ENCODE peak calls at places on chromosomes 16 and 17, in nine cellular contexts. One of them, this sample, is unnamed.

GRCh38 chr16:28823291-28823718 is 506 bp downstream of the ATXN2L start:
- DNase-seq in GM12878: no peak
- DNase-seq in stomach: no peak
- DNase-seq in A549: no peak
- DNase-seq in tibial nerve: no peak
- DNase-seq in sigmoid colon: no peak
- DNase-seq in esophagus muscularis mucosa: no peak
- DNase-seq in ovary: no peak
- DNase-seq in K562: no peak
- DNase-seq in this sample: no peak

GRCh38 chr17:16214190-16215001 is 938 bp downstream of the NCOR1 start:
- DNase-seq in stomach: no peak
- DNase-seq in A549: no peak
- DNase-seq in sigmoid colon: no peak
- DNase-seq in GM12878: no peak
- DNase-seq in K562: no peak
- DNase-seq in esophagus muscularis mucosa: no peak
- DNase-seq in ovary: no peak
- DNase-seq in tibial nerve: no peak
- DNase-seq in this sample: no peak

GRCh38 chr17:43015579-43015978 is 6.6 kb downstream of the VAT1 start:
- DNase-seq in A549: no peak
- DNase-seq in esophagus muscularis mucosa: no peak
- DNase-seq in ovary: no peak
- DNase-seq in tibial nerve: no peak
- DNase-seq in stomach: no peak
- DNase-seq in K562: no peak
- DNase-seq in GM12878: no peak
- DNase-seq in sigmoid colon: peak; percentile 80
- DNase-seq in this sample: no peak

GRCh38 chr17:14922421-14922820 is 342.7 kb downstream of the PMP22 start:
- DNase-seq in GM12878: no peak
- DNase-seq in tibial nerve: no peak
- DNase-seq in A549: no peak
- DNase-seq in sigmoid colon: no peak
- DNase-seq in esophagus muscularis mucosa: no peak
- DNase-seq in K562: no peak
- DNase-seq in ovary: no peak
- DNase-seq in stomach: no peak
- DNase-seq in this sample: no peak

GRCh38 chr17:80101160-80101945 is at the start of gene GAA:
- DNase-seq in stomach: peak; percentile 87
- DNase-seq in ovary: peak; percentile 85
- DNase-seq in GM12878: peak; percentile 28
- DNase-seq in tibial nerve: peak; percentile 69
- DNase-seq in esophagus muscularis mucosa: no peak
- DNase-seq in sigmoid colon: peak; percentile 93
- DNase-seq in K562: peak; percentile 97
- DNase-seq in A549: peak; percentile 91
- DNase-seq in this sample: peak; percentile 88

GRCh38 chr17:2841606-2842005 is 45.4 kb downstream of the RAP1GAP2 start:
- DNase-seq in stomach: no peak
- DNase-seq in tibial nerve: no peak
- DNase-seq in K562: no peak
- DNase-seq in A549: no peak
- DNase-seq in ovary: no peak
- DNase-seq in sigmoid colon: no peak
- DNase-seq in esophagus muscularis mucosa: no peak
- DNase-seq in GM12878: no peak
- DNase-seq in this sample: no peak

GRCh38 chr17:32298721-32299578 is 33.3 kb downstream of the RHBDL3 start:
- DNase-seq in ovary: no peak
- DNase-seq in sigmoid colon: no peak
- DNase-seq in A549: no peak
- DNase-seq in K562: no peak
- DNase-seq in esophagus muscularis mucosa: no peak
- DNase-seq in tibial nerve: no peak
- DNase-seq in stomach: no peak
- DNase-seq in GM12878: no peak
- DNase-seq in this sample: no peak

GRCh38 chr16:35559911-35560636 is 2100.7 kb downstream of the TP53TG3F start:
- DNase-seq in K562: no peak
- DNase-seq in A549: no peak
- DNase-seq in sigmoid colon: no peak
- DNase-seq in ovary: no peak
- DNase-seq in esophagus muscularis mucosa: no peak
- DNase-seq in GM12878: no peak
- DNase-seq in stomach: no peak
- DNase-seq in tibial nerve: no peak
- DNase-seq in this sample: no peak

GRCh38 chr17:45384800-45385262 is 47.8 kb downstream of the ARHGAP27 start:
- DNase-seq in K562: no peak
- DNase-seq in A549: no peak
- DNase-seq in GM12878: no peak
- DNase-seq in ovary: no peak
- DNase-seq in tibial nerve: no peak
- DNase-seq in sigmoid colon: peak; percentile 66
- DNase-seq in esophagus muscularis mucosa: no peak
- DNase-seq in stomach: no peak
- DNase-seq in this sample: no peak

GRCh38 chr17:36939059-36939943 is 2.0 kb downstream of the LHX1 start:
- DNase-seq in A549: no peak
- DNase-seq in sigmoid colon: no peak
- DNase-seq in stomach: no peak
- DNase-seq in ovary: no peak
- DNase-seq in K562: no peak
- DNase-seq in tibial nerve: no peak
- DNase-seq in GM12878: no peak
- DNase-seq in esophagus muscularis mucosa: no peak
- DNase-seq in this sample: no peak

GRCh38 chr17:36941265-36942021 is 4.2 kb downstream of the LHX1 start:
- DNase-seq in A549: no peak
- DNase-seq in GM12878: no peak
- DNase-seq in sigmoid colon: no peak
- DNase-seq in tibial nerve: no peak
- DNase-seq in stomach: no peak
- DNase-seq in esophagus muscularis mucosa: no peak
- DNase-seq in K562: no peak
- DNase-seq in ovary: no peak
- DNase-seq in this sample: no peak

GRCh38 chr17:36939944-36940312 is 2.7 kb downstream of the LHX1 start:
- DNase-seq in stomach: no peak
- DNase-seq in A549: no peak
- DNase-seq in K562: no peak
- DNase-seq in sigmoid colon: no peak
- DNase-seq in esophagus muscularis mucosa: no peak
- DNase-seq in ovary: no peak
- DNase-seq in GM12878: no peak
- DNase-seq in tibial nerve: no peak
- DNase-seq in this sample: no peak

GRCh38 chr17:36942031-36942599 is 4.8 kb downstream of the LHX1 start:
- DNase-seq in GM12878: no peak
- DNase-seq in A549: no peak
- DNase-seq in K562: no peak
- DNase-seq in esophagus muscularis mucosa: no peak
- DNase-seq in tibial nerve: no peak
- DNase-seq in sigmoid colon: no peak
- DNase-seq in ovary: no peak
- DNase-seq in stomach: no peak
- DNase-seq in this sample: no peak

DNA sequence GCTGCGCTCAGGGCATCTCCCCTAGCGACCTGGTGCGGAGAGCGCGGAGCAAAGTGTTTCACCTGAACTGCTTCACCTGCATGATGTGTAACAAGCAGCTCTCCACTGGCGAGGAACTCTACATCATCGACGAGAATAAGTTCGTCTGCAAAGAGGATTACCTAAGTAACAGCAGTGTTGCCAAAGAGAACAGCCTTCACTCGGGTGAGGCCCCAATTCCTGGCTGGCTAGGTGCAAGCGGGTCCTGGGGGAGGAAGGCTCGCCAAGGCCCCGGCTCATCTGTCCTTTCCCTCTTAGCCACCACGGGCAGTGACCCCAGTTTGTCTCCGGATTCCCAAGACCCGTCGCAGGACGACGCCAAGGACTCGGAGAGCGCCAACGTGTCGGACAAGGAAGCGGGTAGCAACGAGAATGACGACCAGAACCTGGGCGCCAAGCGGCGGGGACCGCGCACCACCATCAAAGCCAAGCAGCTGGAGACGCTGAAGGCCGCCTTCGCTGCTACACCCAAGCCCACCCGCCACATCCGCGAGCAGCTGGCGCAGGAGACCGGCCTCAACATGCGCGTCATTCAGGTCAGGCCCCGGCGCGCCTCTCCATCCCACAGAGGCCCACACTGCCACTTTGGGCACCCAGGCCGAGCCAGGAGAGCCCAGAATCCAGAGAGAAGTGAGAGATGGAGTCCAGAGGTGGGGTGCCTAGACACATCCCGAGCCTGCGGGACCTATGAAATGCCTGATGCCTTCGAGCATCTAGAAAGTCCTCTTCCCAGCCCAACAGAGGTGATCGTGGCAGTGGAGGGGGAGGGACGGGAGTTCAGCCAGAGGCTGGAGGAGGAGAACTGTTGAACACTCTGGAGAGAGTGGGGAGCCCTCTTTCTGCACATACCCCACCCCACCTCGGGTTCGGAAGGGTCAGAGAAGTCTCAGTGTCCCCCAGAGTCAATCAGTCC is 3.3 kb downstream of the LHX1 start:
- DNase-seq in sigmoid colon: no peak
- DNase-seq in stomach: no peak
- DNase-seq in K562: no peak
- DNase-seq in esophagus muscularis mucosa: no peak
- DNase-seq in tibial nerve: no peak
- DNase-seq in A549: no peak
- DNase-seq in ovary: no peak
- DNase-seq in GM12878: no peak
- DNase-seq in this sample: no peak
- H3K4me3 ChIP-seq in sigmoid colon: no peak overlapping the region
- H3K4me3 ChIP-seq in stomach: no peak overlapping the region
- H3K4me3 ChIP-seq in K562: no peak overlapping the region
- H3K4me3 ChIP-seq in esophagus muscularis mucosa: no peak overlapping the region
- H3K4me3 ChIP-seq in tibial nerve: no peak overlapping the region
- H3K4me3 ChIP-seq in A549: no peak overlapping the region
- H3K4me3 ChIP-seq in ovary: no peak overlapping the region
- H3K4me3 ChIP-seq in GM12878: no peak overlapping the region
- H3K4me3 ChIP-seq in this sample: no peak overlapping the region

GRCh38 chr17:58323420-58324408 is 4.9 kb downstream of the TSPOAP1 start:
- DNase-seq in ovary: no peak
- DNase-seq in A549: no peak
- DNase-seq in tibial nerve: no peak
- DNase-seq in GM12878: no peak
- DNase-seq in esophagus muscularis mucosa: no peak
- DNase-seq in K562: no peak
- DNase-seq in stomach: no peak
- DNase-seq in sigmoid colon: no peak
- DNase-seq in this sample: no peak
- TF ChIP-seq EP300 in ovary: no peak
- TF ChIP-seq EP300 in A549: no peak
- TF ChIP-seq EP300 in tibial nerve: no peak
- TF ChIP-seq EP300 in GM12878: no peak
- TF ChIP-seq EP300 in esophagus muscularis mucosa: no peak
- TF ChIP-seq EP300 in K562: no peak
- TF ChIP-seq EP300 in stomach: no peak
- TF ChIP-seq EP300 in sigmoid colon: no peak
- TF ChIP-seq EP300 in this sample: no peak

DNA sequence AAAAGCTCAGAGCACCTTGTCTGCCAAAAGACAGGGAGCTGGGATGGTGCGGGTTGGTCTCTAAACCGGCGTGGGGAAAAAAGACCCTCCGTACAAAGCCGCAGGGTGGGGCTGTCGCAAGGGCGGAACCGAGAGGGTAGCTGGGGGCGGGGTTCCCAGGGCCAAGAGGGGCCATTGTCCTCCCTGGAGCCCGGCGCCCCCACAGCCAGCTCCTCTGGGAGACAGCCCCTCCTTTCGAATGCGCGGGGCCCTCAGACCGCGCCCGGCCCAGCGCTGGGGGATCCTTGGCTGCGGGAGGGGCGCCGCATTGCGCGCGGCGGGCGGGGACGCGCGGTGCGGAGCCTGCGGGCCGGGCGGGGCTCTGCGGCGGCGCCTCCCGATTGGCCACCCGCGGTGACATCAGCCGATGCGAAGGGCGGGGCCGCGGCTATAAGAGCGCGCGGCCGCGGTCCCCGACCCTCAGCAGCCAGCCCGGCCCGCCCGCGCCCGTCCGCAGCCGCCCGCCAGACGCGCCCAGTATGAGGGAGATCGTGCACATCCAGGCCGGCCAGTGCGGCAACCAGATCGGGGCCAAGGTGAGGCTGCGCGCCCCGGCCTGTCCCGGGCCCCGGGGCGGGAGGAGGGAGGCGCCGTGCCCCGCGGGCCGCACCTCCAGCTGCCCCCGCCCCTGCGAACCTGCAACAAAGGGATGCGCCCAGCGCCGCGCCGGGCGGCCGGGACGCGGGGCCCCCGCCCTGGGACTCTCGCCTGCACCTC is at the start of gene TUBB3:
- DNase-seq in esophagus muscularis mucosa: no peak
- DNase-seq in tibial nerve: no peak
- DNase-seq in A549: peak; percentile 94
- DNase-seq in stomach: peak; percentile 69
- DNase-seq in sigmoid colon: no peak
- DNase-seq in GM12878: no peak
- DNase-seq in ovary: no peak
- DNase-seq in K562: peak; percentile 98
- DNase-seq in this sample: peak; percentile 58
- TF ChIP-seq POLR2A in esophagus muscularis mucosa: peak; percentile 4
- TF ChIP-seq POLR2A in tibial nerve: peak; percentile 29
- TF ChIP-seq POLR2A in A549: peak; percentile 99
- TF ChIP-seq POLR2A in stomach: no peak
- TF ChIP-seq POLR2A in sigmoid colon: no peak
- TF ChIP-seq POLR2A in GM12878: peak; percentile 42
- TF ChIP-seq POLR2A in ovary: no peak
- TF ChIP-seq POLR2A in K562: peak; percentile 60
- TF ChIP-seq POLR2A in this sample: no peak

DNA sequence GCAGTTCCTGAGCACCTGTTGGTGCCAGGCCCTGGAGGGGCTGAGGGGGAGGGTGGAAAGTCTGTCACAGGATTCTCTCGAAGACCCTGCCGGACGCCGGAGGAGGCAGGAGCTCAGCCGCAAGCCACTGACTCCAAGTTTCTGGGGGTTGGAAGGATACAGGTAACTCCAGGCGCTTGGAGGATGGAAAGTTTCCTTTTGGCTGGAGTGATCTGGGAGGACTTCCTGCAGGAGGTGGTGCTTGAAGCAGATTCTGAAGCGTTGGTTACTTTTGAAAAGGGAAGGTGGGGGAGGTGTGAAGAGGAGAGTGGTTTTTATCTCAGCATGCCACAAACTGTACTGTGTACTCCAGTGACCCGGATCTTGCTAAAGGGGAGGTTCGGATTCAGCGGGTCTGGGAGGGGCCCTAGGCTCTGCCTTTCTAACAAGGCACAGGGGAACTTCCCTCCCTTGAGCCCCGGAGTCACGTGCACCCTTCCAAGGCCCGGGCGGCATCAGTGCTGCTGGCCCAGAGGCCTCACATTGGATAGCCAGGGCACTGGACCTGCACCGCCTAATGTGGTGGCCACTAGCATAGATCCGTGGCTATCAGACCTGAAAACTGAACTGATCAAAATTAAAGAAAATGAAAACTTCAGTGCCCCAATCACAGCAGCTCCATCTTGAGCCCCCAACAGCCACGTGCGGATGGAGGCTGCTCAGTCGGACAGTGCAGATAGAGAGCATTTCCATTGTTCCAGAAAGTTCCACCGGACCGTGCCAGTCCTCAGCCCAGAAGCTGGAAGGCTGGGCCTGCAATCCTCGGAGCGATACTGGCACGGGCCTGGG is 42.2 kb upstream of the GSE1 start:
- DNase-seq in esophagus muscularis mucosa: no peak
- DNase-seq in tibial nerve: no peak
- DNase-seq in ovary: no peak
- DNase-seq in stomach: peak; percentile 49
- DNase-seq in K562: peak; percentile 94
- DNase-seq in GM12878: peak; percentile 77
- DNase-seq in A549: no peak
- DNase-seq in sigmoid colon: no peak
- DNase-seq in this sample: peak; percentile 58
- H3K4me3 ChIP-seq in esophagus muscularis mucosa: no peak overlapping the region
- H3K4me3 ChIP-seq in tibial nerve: no peak overlapping the region
- H3K4me3 ChIP-seq in ovary: no peak overlapping the region
- H3K4me3 ChIP-seq in stomach: no peak overlapping the region
- H3K4me3 ChIP-seq in K562: peak overlapping the region; percentile 40
- H3K4me3 ChIP-seq in GM12878: peak overlapping the region; percentile 58
- H3K4me3 ChIP-seq in A549: no peak overlapping the region
- H3K4me3 ChIP-seq in sigmoid colon: no peak overlapping the region
- H3K4me3 ChIP-seq in this sample: peak overlapping the region; percentile 1

This sample was measured in transverse colon.